ENCODE peak calls at places on chromosomes 2 and 18, in nine cellular contexts. O, J, E, L, A, P, G, N and I are unnamed samples.

GRCh38 chr2:5472673-5473072 is 219.5 kb upstream of the SOX11 start:
- DNase-seq in O (no peak), J (no peak), E (no peak), L (no peak), A (no peak), P (no peak), G (no peak), N (no peak), I (no peak)

GRCh38 chr2:26477911-26478253 is at the start of gene OTOF:
- DNase-seq in O (no peak), J (peak), E (no peak), L (peak), A (no peak), P (no peak), G (no peak), N (no peak), I (peak)

GRCh38 chr18:28875059-28875458 is 698.1 kb upstream of the CDH2 start:
- DNase-seq in O (no peak), J (no peak), E (no peak), L (peak), A (no peak), P (no peak), G (no peak), N (no peak), I (no peak)

GRCh38 chr2:164388511-164388910 is 232.8 kb downstream of the GRB14 start:
- DNase-seq in O (no peak), J (peak), E (peak), L (peak), A (no peak), P (no peak), G (peak), N (no peak), I (peak)

GRCh38 chr2:96233880-96234316 is 25.3 kb upstream of the STARD7 start:
- DNase-seq in O (no peak), J (no peak), E (no peak), L (no peak), A (no peak), P (no peak), G (no peak), N (no peak), I (no peak)

GRCh38 chr18:78666666-78667335 is 312.8 kb upstream of the SALL3 start:
- DNase-seq in O (no peak), J (no peak), E (no peak), L (no peak), A (no peak), P (no peak), G (no peak), N (no peak), I (no peak)

GRCh38 chr2:14700753-14701152 is 68.2 kb downstream of the LRATD1 start:
- DNase-seq in O (no peak), J (peak), E (peak), L (peak), A (no peak), P (no peak), G (no peak), N (no peak), I (no peak)

GRCh38 chr2:120712180-120712678 is 23.4 kb upstream of the GLI2 start:
- DNase-seq in O (no peak), J (peak), E (no peak), L (peak), A (no peak), P (no peak), G (no peak), N (no peak), I (no peak)

GRCh38 chr2:173891315-173892037 is 73.7 kb downstream of the SP3 start:
- DNase-seq in O (no peak), J (no peak), E (no peak), L (no peak), A (no peak), P (no peak), G (no peak), N (no peak), I (no peak)

GRCh38 chr2:1081411-1082225 is 131.0 kb downstream of the SNTG2 start:
- DNase-seq in O (no peak), J (peak), E (no peak), L (peak), A (no peak), P (peak), G (no peak), N (no peak), I (no peak)

GRCh38 chr18:75223687-75224347 is 13.2 kb downstream of the TSHZ1 start:
- DNase-seq in O (no peak), J (peak), E (no peak), L (no peak), A (no peak), P (no peak), G (no peak), N (no peak), I (peak)

GRCh38 chr2:100292022-100292580 is 30.2 kb downstream of the LONRF2 start:
- DNase-seq in O (no peak), J (peak), E (peak), L (peak), A (no peak), P (no peak), G (peak), N (no peak), I (peak)

GRCh38 chr2:235810297-235810696 is 316.5 kb downstream of the AGAP1 start:
- DNase-seq in O (no peak), J (no peak), E (peak), L (no peak), A (no peak), P (no peak), G (no peak), N (no peak), I (no peak)

GRCh38 chr2:132276571-132276981 is 114.8 kb upstream of the ANKRD30BL start:
- DNase-seq in O (no peak), J (no peak), E (no peak), L (no peak), A (no peak), P (no peak), G (no peak), N (no peak), I (no peak)

GRCh38 chr2:229731916-229732315 is 17.6 kb upstream of the DNER start:
- DNase-seq in O (no peak), J (peak), E (no peak), L (peak), A (no peak), P (no peak), G (no peak), N (no peak), I (no peak)

GRCh38 chr2:144712277-144712944 is 192.5 kb upstream of the ZEB2 start:
- DNase-seq in O (no peak), J (no peak), E (peak), L (peak), A (no peak), P (no peak), G (peak), N (no peak), I (no peak)

GRCh38 chr2:241802806-241803318 is 6.1 kb upstream of the NEU4 start:
- DNase-seq in O (peak), J (no peak), E (no peak), L (no peak), A (no peak), P (peak), G (no peak), N (no peak), I (no peak)

GRCh38 chr18:47545613-47546012 is 294.2 kb upstream of the SKOR2 start:
- DNase-seq in O (no peak), J (no peak), E (peak), L (no peak), A (no peak), P (no peak), G (no peak), N (no peak), I (no peak)

GRCh38 chr18:55510809-55511208 is 77.2 kb downstream of the TCF4 start:
- DNase-seq in O (no peak), J (peak), E (peak), L (peak), A (no peak), P (no peak), G (no peak), N (no peak), I (no peak)

GRCh38 chr18:394997-395383 is 105.5 kb downstream of the COLEC12 start:
- DNase-seq in O (no peak), J (peak), E (no peak), L (peak), A (no peak), P (no peak), G (peak), N (no peak), I (peak)

GRCh38 chr18:22539045-22539444 is 121.3 kb upstream of the CTAGE1 start:
- DNase-seq in O (no peak), J (no peak), E (no peak), L (no peak), A (no peak), P (no peak), G (no peak), N (no peak), I (no peak)

GRCh38 chr2:174971868-174972781 is 33.1 kb downstream of the CHN1 start:
- DNase-seq in O (no peak), J (peak), E (no peak), L (peak), A (no peak), P (no peak), G (no peak), N (no peak), I (peak)

GRCh38 chr2:84297155-84297554 is 161.9 kb downstream of the SUCLG1 start:
- DNase-seq in O (no peak), J (peak), E (peak), L (no peak), A (no peak), P (peak), G (no peak), N (no peak), I (peak)

GRCh38 chr2:127408004-127408806 is 10.0 kb upstream of the PROC start:
- DNase-seq in O (peak), J (peak), E (peak), L (peak), A (peak), P (peak), G (peak), N (peak), I (peak)

GRCh38 chr2:191012845-191013616 is 940 bp downstream of the STAT1 start:
- DNase-seq in O (peak), J (no peak), E (no peak), L (peak), A (no peak), P (no peak), G (no peak), N (no peak), I (peak)

GRCh38 chr18:63241739-63242138 is 77.8 kb downstream of the BCL2 start:
- DNase-seq in O (no peak), J (no peak), E (no peak), L (no peak), A (no peak), P (no peak), G (no peak), N (no peak), I (no peak)